ENCODE peak calls at places on chromosomes 11 and 22, in six cellular contexts. One of them, this sample, is unnamed. For H3K9me3, the result is how much of the 10 kb centered on the place peaks cover.

GRCh38 chr11:95647355-95647754 is 142.2 kb downstream of the FAM76B start:
- DNase-seq in CD4-positive, CD25-positive, alpha-beta regulatory T cell: no peak
- DNase-seq in iPS DF 6.9: no peak
- DNase-seq in heart left ventricle: no peak
- DNase-seq in PC-9: no peak
- DNase-seq in lung: no peak
- DNase-seq in this sample: no peak

GRCh38 chr11:27158763-27159679 is 118.4 kb downstream of the BBOX1 start:
- DNase-seq in CD4-positive, CD25-positive, alpha-beta regulatory T cell: peak
- DNase-seq in iPS DF 6.9: peak
- DNase-seq in heart left ventricle: no peak
- DNase-seq in PC-9: peak
- DNase-seq in lung: no peak
- DNase-seq in this sample: peak

GRCh38 chr11:69058501-69059270 is 10.0 kb downstream of the TPCN2 start:
- DNase-seq in CD4-positive, CD25-positive, alpha-beta regulatory T cell: no peak
- DNase-seq in iPS DF 6.9: no peak
- DNase-seq in heart left ventricle: no peak
- DNase-seq in PC-9: no peak
- DNase-seq in lung: no peak
- DNase-seq in this sample: no peak

GRCh38 chr11:30423886-30424285 is 101.0 kb downstream of the ARL14EP start:
- DNase-seq in CD4-positive, CD25-positive, alpha-beta regulatory T cell: no peak
- DNase-seq in iPS DF 6.9: no peak
- DNase-seq in heart left ventricle: no peak
- DNase-seq in PC-9: no peak
- DNase-seq in lung: no peak
- DNase-seq in this sample: no peak

GRCh38 chr22:25368271-25368670 is 148.8 kb downstream of the CRYBB2 start:
- DNase-seq in CD4-positive, CD25-positive, alpha-beta regulatory T cell: no peak
- DNase-seq in iPS DF 6.9: no peak
- DNase-seq in heart left ventricle: no peak
- DNase-seq in PC-9: peak
- DNase-seq in lung: no peak
- DNase-seq in this sample: no peak

GRCh38 chr22:42623756-42624446 is 9.2 kb upstream of the POLDIP3 start:
- DNase-seq in CD4-positive, CD25-positive, alpha-beta regulatory T cell: no peak
- DNase-seq in iPS DF 6.9: no peak
- DNase-seq in heart left ventricle: no peak
- DNase-seq in PC-9: no peak
- DNase-seq in lung: no peak
- DNase-seq in this sample: no peak

GRCh38 chr11:82794490-82794889 is 60.8 kb upstream of the FAM181B start:
- DNase-seq in CD4-positive, CD25-positive, alpha-beta regulatory T cell: no peak
- DNase-seq in iPS DF 6.9: no peak
- DNase-seq in heart left ventricle: no peak
- DNase-seq in PC-9: no peak
- DNase-seq in lung: no peak
- DNase-seq in this sample: no peak

GRCh38 chr22:27336151-27337090 is 465.1 kb downstream of the MN1 start:
- DNase-seq in CD4-positive, CD25-positive, alpha-beta regulatory T cell: no peak
- DNase-seq in iPS DF 6.9: no peak
- DNase-seq in heart left ventricle: no peak
- DNase-seq in PC-9: no peak
- DNase-seq in lung: peak
- DNase-seq in this sample: no peak

GRCh38 chr11:112024178-112024777 is 930 bp upstream of the DLAT start:
- DNase-seq in CD4-positive, CD25-positive, alpha-beta regulatory T cell: peak
- DNase-seq in iPS DF 6.9: no peak
- DNase-seq in heart left ventricle: no peak
- DNase-seq in PC-9: no peak
- DNase-seq in lung: no peak
- DNase-seq in this sample: no peak

GRCh38 chr11:13016415-13016814 is 7.3 kb downstream of the RASSF10 start:
- DNase-seq in CD4-positive, CD25-positive, alpha-beta regulatory T cell: no peak
- DNase-seq in iPS DF 6.9: no peak
- DNase-seq in heart left ventricle: no peak
- DNase-seq in PC-9: no peak
- DNase-seq in lung: no peak
- DNase-seq in this sample: no peak

GRCh38 chr11:131912127-131912526 is 541.7 kb downstream of the NTM start:
- DNase-seq in CD4-positive, CD25-positive, alpha-beta regulatory T cell: no peak
- DNase-seq in iPS DF 6.9: no peak
- DNase-seq in heart left ventricle: no peak
- DNase-seq in PC-9: no peak
- DNase-seq in lung: no peak
- DNase-seq in this sample: no peak

GRCh38 chr11:129853508-129854228 is 38.0 kb downstream of the TMEM45B start:
- DNase-seq in CD4-positive, CD25-positive, alpha-beta regulatory T cell: peak
- DNase-seq in iPS DF 6.9: no peak
- DNase-seq in heart left ventricle: no peak
- DNase-seq in PC-9: peak
- DNase-seq in lung: peak
- DNase-seq in this sample: no peak

GRCh38 chr11:3153291-3153861 is 11.7 kb downstream of the OSBPL5 start:
- DNase-seq in CD4-positive, CD25-positive, alpha-beta regulatory T cell: no peak
- DNase-seq in iPS DF 6.9: no peak
- DNase-seq in heart left ventricle: peak
- DNase-seq in PC-9: no peak
- DNase-seq in lung: no peak
- DNase-seq in this sample: peak

GRCh38 chr11:117482881-117483280 is 155.2 kb downstream of the CEP164 start:
- DNase-seq in CD4-positive, CD25-positive, alpha-beta regulatory T cell: no peak
- DNase-seq in iPS DF 6.9: no peak
- DNase-seq in heart left ventricle: no peak
- DNase-seq in PC-9: no peak
- DNase-seq in lung: no peak
- DNase-seq in this sample: no peak

GRCh38 chr11:95098826-95099225 is 9.2 kb downstream of the ENDOD1 start:
- DNase-seq in CD4-positive, CD25-positive, alpha-beta regulatory T cell: no peak
- DNase-seq in iPS DF 6.9: no peak
- DNase-seq in heart left ventricle: no peak
- DNase-seq in PC-9: no peak
- DNase-seq in lung: no peak
- DNase-seq in this sample: no peak

GRCh38 chr11:68012843-68013610 is 2.9 kb downstream of the ALDH3B1 start:
- DNase-seq in CD4-positive, CD25-positive, alpha-beta regulatory T cell: no peak
- DNase-seq in iPS DF 6.9: no peak
- DNase-seq in heart left ventricle: no peak
- DNase-seq in PC-9: peak
- DNase-seq in lung: peak
- DNase-seq in this sample: peak

GRCh38 chr22:44807232-44807631 is 54.9 kb downstream of the ARHGAP8 start:
- DNase-seq in CD4-positive, CD25-positive, alpha-beta regulatory T cell: no peak
- DNase-seq in iPS DF 6.9: no peak
- DNase-seq in heart left ventricle: no peak
- DNase-seq in PC-9: no peak
- DNase-seq in lung: no peak
- DNase-seq in this sample: no peak

GRCh38 chr22:49197986-49198704 is 629.5 kb downstream of the BRD1 start:
- DNase-seq in CD4-positive, CD25-positive, alpha-beta regulatory T cell: no peak
- DNase-seq in iPS DF 6.9: no peak
- DNase-seq in heart left ventricle: no peak
- DNase-seq in PC-9: no peak
- DNase-seq in lung: no peak
- DNase-seq in this sample: peak

GRCh38 chr22:50293441-50294318 is 13.8 kb downstream of the PLXNB2 start:
- DNase-seq in CD4-positive, CD25-positive, alpha-beta regulatory T cell: peak
- DNase-seq in iPS DF 6.9: no peak
- DNase-seq in heart left ventricle: peak
- DNase-seq in PC-9: peak
- DNase-seq in lung: peak
- DNase-seq in this sample: peak
- H3K9me3 ChIP-seq in CD4-positive, CD25-positive, alpha-beta regulatory T cell: under half
- H3K9me3 ChIP-seq in iPS DF 6.9: under half
- H3K9me3 ChIP-seq in heart left ventricle: under half
- H3K9me3 ChIP-seq in PC-9: under half
- H3K9me3 ChIP-seq in lung: under half
- H3K9me3 ChIP-seq in this sample: under half

GRCh38 chr11:72720047-72720446 is 32.2 kb downstream of the ARAP1 start:
- DNase-seq in CD4-positive, CD25-positive, alpha-beta regulatory T cell: no peak
- DNase-seq in iPS DF 6.9: no peak
- DNase-seq in heart left ventricle: no peak
- DNase-seq in PC-9: no peak
- DNase-seq in lung: no peak
- DNase-seq in this sample: no peak

GRCh38 chr11:72718101-72718501 is 34.1 kb downstream of the ARAP1 start:
- DNase-seq in CD4-positive, CD25-positive, alpha-beta regulatory T cell: no peak
- DNase-seq in iPS DF 6.9: no peak
- DNase-seq in heart left ventricle: no peak
- DNase-seq in PC-9: no peak
- DNase-seq in lung: no peak
- DNase-seq in this sample: peak

GRCh38 chr11:72719144-72719543 is 33.1 kb downstream of the ARAP1 start:
- DNase-seq in CD4-positive, CD25-positive, alpha-beta regulatory T cell: no peak
- DNase-seq in iPS DF 6.9: no peak
- DNase-seq in heart left ventricle: peak
- DNase-seq in PC-9: no peak
- DNase-seq in lung: no peak
- DNase-seq in this sample: no peak

GRCh38 chr11:72720806-72721205 is 31.4 kb downstream of the ARAP1 start:
- DNase-seq in CD4-positive, CD25-positive, alpha-beta regulatory T cell: no peak
- DNase-seq in iPS DF 6.9: no peak
- DNase-seq in heart left ventricle: no peak
- DNase-seq in PC-9: no peak
- DNase-seq in lung: no peak
- DNase-seq in this sample: no peak

GRCh38 chr11:72719551-72719950 is 32.7 kb downstream of the ARAP1 start:
- DNase-seq in CD4-positive, CD25-positive, alpha-beta regulatory T cell: no peak
- DNase-seq in iPS DF 6.9: no peak
- DNase-seq in heart left ventricle: no peak
- DNase-seq in PC-9: no peak
- DNase-seq in lung: no peak
- DNase-seq in this sample: no peak
- H3K4me3 ChIP-seq in CD4-positive, CD25-positive, alpha-beta regulatory T cell: peak
- H3K4me3 ChIP-seq in iPS DF 6.9: no peak
- H3K4me3 ChIP-seq in heart left ventricle: peak
- H3K4me3 ChIP-seq in PC-9: no peak
- H3K4me3 ChIP-seq in lung: no peak
- H3K4me3 ChIP-seq in this sample: no peak

GRCh38 chr22:38220653-38221386 is 19.0 kb downstream of the MAFF start:
- DNase-seq in CD4-positive, CD25-positive, alpha-beta regulatory T cell: no peak
- DNase-seq in iPS DF 6.9: no peak
- DNase-seq in heart left ventricle: no peak
- DNase-seq in PC-9: peak
- DNase-seq in lung: no peak
- DNase-seq in this sample: no peak
- H3K27ac ChIP-seq in CD4-positive, CD25-positive, alpha-beta regulatory T cell: no peak
- H3K27ac ChIP-seq in iPS DF 6.9: no peak
- H3K27ac ChIP-seq in heart left ventricle: peak
- H3K27ac ChIP-seq in PC-9: peak
- H3K27ac ChIP-seq in lung: no peak
- H3K27ac ChIP-seq in this sample: peak

DNA sequence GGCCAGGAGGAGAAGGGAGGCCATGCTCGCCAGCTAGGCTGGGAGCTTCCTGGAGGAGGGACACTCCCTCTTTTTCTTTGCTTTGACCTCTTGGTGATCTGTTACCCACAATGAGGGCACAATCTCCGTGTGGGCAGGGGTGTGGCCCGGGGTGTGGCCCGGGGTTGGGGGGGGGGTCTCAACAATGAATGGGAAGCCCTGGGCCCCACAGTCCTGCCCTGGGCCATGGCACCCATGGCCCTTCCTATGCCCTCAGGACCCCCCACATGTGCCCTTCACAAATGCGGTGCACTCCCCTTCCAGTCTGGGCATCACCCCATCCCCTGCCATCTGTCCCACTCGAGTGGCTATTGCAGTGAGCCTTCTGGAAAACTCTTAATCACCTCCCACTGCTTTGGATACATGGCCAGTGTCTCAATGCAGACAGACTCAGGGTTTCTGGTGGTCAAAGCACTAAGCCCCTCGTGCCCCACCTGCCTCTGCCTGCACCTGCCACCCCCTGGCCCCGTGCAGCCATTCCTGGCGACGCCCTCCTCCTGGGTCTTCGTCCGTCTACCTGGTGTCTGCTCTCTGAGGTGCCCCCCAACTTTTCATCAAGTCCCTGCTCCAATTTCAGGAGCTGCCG is 611.3 kb downstream of the TBC1D22A start:
- DNase-seq in CD4-positive, CD25-positive, alpha-beta regulatory T cell: no peak
- DNase-seq in iPS DF 6.9: no peak
- DNase-seq in heart left ventricle: no peak
- DNase-seq in PC-9: no peak
- DNase-seq in lung: no peak
- DNase-seq in this sample: peak
- H3K9me3 ChIP-seq in CD4-positive, CD25-positive, alpha-beta regulatory T cell: under half
- H3K9me3 ChIP-seq in iPS DF 6.9: under half
- H3K9me3 ChIP-seq in heart left ventricle: under half
- H3K9me3 ChIP-seq in PC-9: under half
- H3K9me3 ChIP-seq in lung: under half
- H3K9me3 ChIP-seq in this sample: under half

GRCh38 chr11:39011822-39012221 is 2413.8 kb upstream of the RAG2 start:
- DNase-seq in CD4-positive, CD25-positive, alpha-beta regulatory T cell: no peak
- DNase-seq in iPS DF 6.9: no peak
- DNase-seq in heart left ventricle: no peak
- DNase-seq in PC-9: no peak
- DNase-seq in lung: no peak
- DNase-seq in this sample: no peak
- H3K4me3 ChIP-seq in CD4-positive, CD25-positive, alpha-beta regulatory T cell: no peak
- H3K4me3 ChIP-seq in iPS DF 6.9: no peak
- H3K4me3 ChIP-seq in heart left ventricle: no peak
- H3K4me3 ChIP-seq in PC-9: no peak
- H3K4me3 ChIP-seq in lung: no peak
- H3K4me3 ChIP-seq in this sample: no peak

This sample was measured in aorta.